ENCODE peak calls at places on chromosome 6, in ten cellular contexts. O is CD8-positive, alpha-beta memory T cell; J is upper lobe of right lung; I is right lobe of liver; R is activated CD4-positive, alpha-beta T cell treated with anti-CD3 and anti-CD28 coated beads, Interleukin-2, amount 10 ng/mL, durations not matched to agents 7 days and 5 days; M is naive thymus-derived CD8-positive, alpha-beta T cell; L is activated CD8-positive, alpha-beta memory T cell treated with anti-CD3 and anti-CD28 coated beads for 4 hours; W is astrocyte of the spinal cord; F is T-helper 2 cell; E is cardiac muscle cell. C is an unnamed sample.

GRCh38 chr6:35161776-35162607 is 20.9 kb upstream of the TCP11 start:
- DNase-seq in W (no peak), M (no peak), O (no peak), E (peak), R (no peak), I (peak), J (no peak), F (no peak), L (no peak), C (no peak)

GRCh38 chr6:84779380-84779779 is 15.0 kb upstream of the TBX18 start:
- DNase-seq in O (no peak), I (no peak), M (no peak), L (no peak), W (no peak), F (no peak), J (no peak), R (no peak), E (no peak), C (no peak)

GRCh38 chr6:4280721-4281120 is 145.3 kb upstream of the ECI2 start:
- DNase-seq in W (peak), M (no peak), L (no peak), O (no peak), I (no peak), F (no peak), J (no peak), R (no peak), E (peak), C (peak)

GRCh38 chr6:15017251-15017650 is 228.6 kb upstream of the JARID2 start:
- DNase-seq in J (no peak), L (no peak), F (no peak), R (peak), W (peak), O (no peak), I (no peak), E (peak), M (no peak), C (no peak)

GRCh38 chr6:100466410-100467143 is 1.9 kb upstream of the SIM1 start:
- DNase-seq in L (no peak), O (no peak), M (no peak), I (no peak), E (no peak), R (no peak), W (no peak), J (no peak), F (no peak), C (no peak)

GRCh38 chr6:15431762-15432495 is 186.1 kb downstream of the JARID2 start:
- DNase-seq in M (no peak), F (no peak), J (peak), R (no peak), E (peak), I (no peak), L (no peak), O (no peak), W (no peak), C (no peak)

GRCh38 chr6:157980288-157981131 is 1.2 kb upstream of the SYNJ2 start:
- DNase-seq in F (peak), J (peak), O (no peak), L (no peak), M (no peak), I (no peak), R (no peak), E (no peak), W (no peak), C (no peak)

GRCh38 chr6:16722616-16723015 is 38.6 kb downstream of the ATXN1 start:
- DNase-seq in E (no peak), R (no peak), M (no peak), O (no peak), L (no peak), W (no peak), F (no peak), J (no peak), I (no peak), C (no peak)

GRCh38 chr6:29941006-29941405 is 1.3 kb upstream of the HLA-A start:
- DNase-seq in R (no peak), I (no peak), J (no peak), M (no peak), E (no peak), O (no peak), F (no peak), L (no peak), W (no peak), C (no peak)

GRCh38 chr6:150128425-150128824 is 14.4 kb upstream of the PPP1R14C start:
- DNase-seq in O (no peak), M (no peak), I (no peak), E (no peak), R (no peak), W (no peak), L (no peak), J (no peak), F (no peak), C (no peak)

GRCh38 chr6:81606965-81607381 is 145.5 kb downstream of the TENT5A start:
- DNase-seq in W (peak), O (no peak), F (no peak), M (no peak), I (no peak), E (no peak), L (no peak), J (no peak), R (no peak), C (no peak)

GRCh38 chr6:109105681-109106080 is 10.4 kb downstream of the CEP57L1 start:
- DNase-seq in R (no peak), O (no peak), M (no peak), I (no peak), L (no peak), E (no peak), F (no peak), J (no peak), W (no peak), C (no peak)

GRCh38 chr6:4986999-4987398 is 16.8 kb downstream of the RPP40 start:
- DNase-seq in I (no peak), R (no peak), M (no peak), F (no peak), O (no peak), W (no peak), E (no peak), L (no peak), J (no peak), C (no peak)